ENCODE peak calls at places on chromosomes 13 and 19, in ten cellular contexts. A, F, N, S, L, X, R, E, Z and D are unnamed samples.

GRCh38 chr19:3346677-3347353 is 19.6 kb upstream of the NFIC start:
- DNase-seq in L (no peak), F (no peak), A (no peak), S (no peak), E (peak; percentile 52), X (no peak), N (peak; percentile 70), Z (peak; percentile 83), R (no peak), D (peak; percentile 70)

GRCh38 chr19:2167896-2168618 is 4.3 kb downstream of the DOT1L start:
- DNase-seq in R (peak; percentile 44), A (no peak), F (no peak), N (peak; percentile 65), E (no peak), S (no peak), Z (peak; percentile 53), X (peak; percentile 13), L (no peak), D (no peak)

GRCh38 chr19:3707868-3708206 is 347 bp upstream of the TJP3 start:
- DNase-seq in A (no peak), X (no peak), Z (no peak), N (no peak), R (no peak), L (no peak), S (no peak), E (no peak), F (no peak), D (no peak)

GRCh38 chr13:102726430-102726829 is 31.6 kb upstream of the METTL21C start:
- DNase-seq in Z (no peak), X (no peak), S (no peak), E (no peak), N (no peak), A (no peak), L (no peak), R (no peak), F (no peak), D (no peak)

GRCh38 chr13:32857689-32858088 is 158.5 kb upstream of the KL start:
- DNase-seq in E (no peak), X (no peak), A (no peak), S (no peak), N (no peak), Z (no peak), L (no peak), R (no peak), F (no peak), D (no peak)

GRCh38 chr13:74687452-74688180 is 553.4 kb upstream of the KLF12 start:
- DNase-seq in E (no peak), F (no peak), S (no peak), N (no peak), Z (no peak), X (no peak), A (no peak), L (no peak), R (no peak), D (no peak)

GRCh38 chr19:17052439-17052838 is 22.8 kb downstream of the HAUS8 start:
- DNase-seq in N (peak; percentile 72), E (no peak), L (peak; percentile 14), R (peak; percentile 59), S (no peak), X (peak; percentile 26), A (no peak), Z (peak; percentile 39), F (peak; percentile 19), D (peak; percentile 66)

GRCh38 chr19:56252699-56253422 is 19.7 kb upstream of the EDDM13 start:
- DNase-seq in X (peak; percentile 86), F (peak; percentile 44), Z (peak; percentile 74), N (peak; percentile 94), S (peak; percentile 58), L (peak; percentile 29), R (peak; percentile 65), E (peak; percentile 70), A (peak; percentile 35), D (peak; percentile 75)

GRCh38 chr19:10784257-10784656 is 51.8 kb downstream of the TMED1 start:
- DNase-seq in N (no peak), R (no peak), S (no peak), X (no peak), Z (no peak), F (no peak), E (no peak), L (no peak), A (no peak), D (no peak)

GRCh38 chr19:1399079-1399478 is 2.3 kb downstream of the GAMT start:
- DNase-seq in R (no peak), A (no peak), Z (no peak), X (no peak), N (no peak), E (no peak), S (no peak), L (no peak), F (no peak), D (no peak)

GRCh38 chr13:76677047-76677446 is 209.2 kb downstream of the KCTD12 start:
- DNase-seq in A (no peak), S (no peak), R (peak; percentile 43), E (no peak), L (no peak), X (no peak), Z (peak; percentile 28), F (no peak), N (peak; percentile 69), D (peak; percentile 25)

GRCh38 chr13:97288486-97288900 is 66.4 kb downstream of the MBNL2 start:
- DNase-seq in A (no peak), N (no peak), F (no peak), S (no peak), X (no peak), E (no peak), R (no peak), Z (no peak), L (no peak), D (no peak)

GRCh38 chr19:3080281-3080680 is 13.9 kb upstream of the GNA11 start:
- DNase-seq in L (no peak), Z (no peak), R (peak; percentile 63), E (no peak), A (no peak), F (no peak), X (no peak), N (no peak), S (no peak), D (no peak)